ENCODE peak calls at places on chromosomes 4 and X, in four cellular contexts. Q is fibroblast of lung, L is adrenal gland, H is breast epithelium. E is an unnamed sample. For H3K9me3, the result is how much of the 10 kb centered on the place peaks cover.

GRCh38 chr4:107035711-107036601 is at the start of gene DKK2:
- DNase-seq in Q (peak), H (peak), L (no peak), E (no peak)

GRCh38 chr4:53480909-53481308 is 103.5 kb downstream of the FIP1L1 start:
- DNase-seq in L (no peak), H (no peak), Q (peak), E (no peak)

GRCh38 chr4:16931336-16931735 is 32.9 kb upstream of the LDB2 start:
- DNase-seq in Q (no peak), L (no peak), H (no peak), E (no peak)

GRCh38 chr4:16124232-16124631 is 40.4 kb upstream of the PROM1 start:
- DNase-seq in Q (peak), L (no peak), H (no peak), E (no peak)

GRCh38 chr4:162499478-162499877 is 335.7 kb upstream of the FSTL5 start:
- DNase-seq in Q (no peak), H (no peak), L (no peak), E (no peak)

GRCh38 chrX:49276671-49277519 is 7.3 kb downstream of the PPP1R3F start:
- DNase-seq in H (no peak), L (no peak), Q (peak), E (no peak)

GRCh38 chr4:121219222-121219621 is 55.1 kb upstream of the TNIP3 start:
- DNase-seq in H (no peak), Q (no peak), L (no peak), E (no peak)

GRCh38 chr4:81724925-81725329 is 253.2 kb upstream of the RASGEF1B start:
- DNase-seq in Q (no peak), H (no peak), L (peak), E (no peak)

GRCh38 chr4:113878718-113879117 is 100.7 kb downstream of the ARSJ start:
- DNase-seq in Q (peak), L (no peak), H (no peak), E (no peak)

GRCh38 chr4:74671074-74671698 is 123.1 kb downstream of the BTC start:
- DNase-seq in H (no peak), Q (peak), L (peak), E (no peak)

GRCh38 chrX:12878536-12878935 is 11.7 kb downstream of the TLR7 start:
- DNase-seq in Q (no peak), L (no peak), H (no peak), E (no peak)

GRCh38 chr4:11455201-11455835 is 26.6 kb upstream of the HS3ST1 start:
- DNase-seq in Q (no peak), L (no peak), H (no peak), E (no peak)

GRCh38 chr4:55851885-55852284 is 1.6 kb upstream of the EXOC1 start:
- DNase-seq in Q (no peak), L (no peak), H (no peak), E (no peak)

GRCh38 chr4:154045086-154045485 is 256.2 kb upstream of the SFRP2 start:
- DNase-seq in H (no peak), Q (no peak), L (no peak), E (no peak)

GRCh38 chr4:105145059-105145912 is 1.4 kb upstream of the TET2 start:
- DNase-seq in H (no peak), Q (no peak), L (no peak), E (no peak)

GRCh38 chrX:80751456-80751855 is 58.2 kb downstream of the BRWD3 start:
- DNase-seq in L (no peak), H (no peak), Q (peak), E (no peak)

GRCh38 chr4:82044141-82044993 is 329.4 kb downstream of the HNRNPD start:
- DNase-seq in H (peak), Q (peak), L (peak), E (no peak)

GRCh38 chr4:74517996-74518395 is 73.1 kb downstream of the AREG start:
- DNase-seq in Q (no peak), H (no peak), L (no peak), E (no peak)

GRCh38 chr4:1247811-1248261 is 1.1 kb downstream of the CTBP1 start:
- DNase-seq in L (no peak), H (peak), Q (no peak), E (no peak)

GRCh38 chr4:6372649-6373525 is 99.5 kb downstream of the PPP2R2C start:
- DNase-seq in Q (peak), H (no peak), L (no peak), E (no peak)

GRCh38 chrX:55111578-55112254 is 22.9 kb downstream of the PAGE2 start:
- DNase-seq in H (no peak), Q (no peak), L (no peak), E (no peak)

GRCh38 chr4:173381610-173382009 is 10.9 kb downstream of the SAP30 start:
- DNase-seq in Q (no peak), H (no peak), L (no peak), E (no peak)

GRCh38 chr4:88792268-88792781 is 94.7 kb upstream of the NAP1L5 start:
- DNase-seq in Q (peak), L (no peak), H (no peak), E (no peak)

GRCh38 chrX:75547783-75548182 is 24.9 kb upstream of the ZDHHC15 start:
- DNase-seq in Q (peak), H (peak), L (peak), E (no peak)

GRCh38 chr4:8558080-8558960 is 21.9 kb upstream of the GPR78 start:
- DNase-seq in L (peak), H (no peak), Q (peak), E (no peak)

GRCh38 chrX:154486396-154487207 is at the start of gene UBL4A:
- DNase-seq in H (peak), L (peak), Q (peak), E (peak)

GRCh38 chrX:18574591-18574990 is 97.3 kb downstream of the RS1 start:
- DNase-seq in L (peak), Q (peak), H (no peak), E (no peak)

GRCh38 chrX:153934473-153935325 is at the start of gene NAA10:
- DNase-seq in L (peak), H (peak), Q (peak), E (peak)

GRCh38 chr4:139528377-139529005 is 27.5 kb downstream of the SETD7 start:
- DNase-seq in Q (peak), H (no peak), L (peak), E (no peak)

GRCh38 chrX:70171636-70172035 is 5.6 kb upstream of the DGAT2L6 start:
- DNase-seq in H (no peak), Q (peak), L (no peak), E (no peak)

GRCh38 chr4:189299706-189300105 is 641.0 kb upstream of the FRG1 start:
- DNase-seq in Q (no peak), L (no peak), H (no peak), E (no peak)

GRCh38 chrX:125289920-125290319 is 29.8 kb upstream of the TEX13C start:
- DNase-seq in L (no peak), H (no peak), Q (peak), E (no peak)
- H3K4me3 ChIP-seq in L (no peak), H (no peak), Q (no peak), E (no peak)

GRCh38 chrX:146264763-146265375 is 447.2 kb downstream of the SLITRK2 start:
- DNase-seq in L (no peak), H (no peak), Q (no peak), E (no peak)
- H3K9me3 ChIP-seq in L (under half), H (under half), Q (under half), E (under half)

GRCh38 chr4:94516999-94517398 is 65.3 kb downstream of the PDLIM5 start:
- DNase-seq in L (no peak), Q (peak), H (no peak), E (no peak)

GRCh38 chr4:94515365-94515764 is 63.6 kb downstream of the PDLIM5 start:
- DNase-seq in L (no peak), Q (peak), H (no peak), E (no peak)

GRCh38 chr4:94516067-94516466 is 64.3 kb downstream of the PDLIM5 start:
- DNase-seq in Q (peak), H (no peak), L (no peak), E (no peak)

GRCh38 chr4:94519019-94519418 is 67.3 kb downstream of the PDLIM5 start:
- DNase-seq in L (no peak), Q (no peak), H (no peak), E (no peak)

DNA sequence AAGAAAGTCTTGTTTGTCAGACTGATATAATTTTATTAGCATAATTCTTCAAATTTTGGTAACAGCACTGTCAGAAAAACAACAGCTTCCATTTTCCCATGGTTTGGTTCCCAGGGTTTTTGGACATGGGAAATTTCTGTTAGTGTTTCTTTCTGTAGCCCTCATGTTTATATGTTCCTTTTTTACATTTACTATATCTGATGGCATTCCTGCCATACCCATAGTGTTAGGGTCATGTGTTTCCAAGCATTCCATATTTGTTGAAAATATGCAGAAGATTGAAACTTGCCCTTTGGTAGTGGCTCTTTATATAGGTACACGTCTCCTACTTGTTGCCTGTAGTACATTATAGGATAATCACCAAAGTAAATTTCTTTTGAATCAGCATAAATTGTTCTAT is 65.8 kb downstream of the PDLIM5 start:
- DNase-seq in Q (no peak), H (no peak), L (no peak), E (no peak)
- H3K27ac ChIP-seq in Q (no peak), H (no peak), L (no peak), E (no peak)

DNA sequence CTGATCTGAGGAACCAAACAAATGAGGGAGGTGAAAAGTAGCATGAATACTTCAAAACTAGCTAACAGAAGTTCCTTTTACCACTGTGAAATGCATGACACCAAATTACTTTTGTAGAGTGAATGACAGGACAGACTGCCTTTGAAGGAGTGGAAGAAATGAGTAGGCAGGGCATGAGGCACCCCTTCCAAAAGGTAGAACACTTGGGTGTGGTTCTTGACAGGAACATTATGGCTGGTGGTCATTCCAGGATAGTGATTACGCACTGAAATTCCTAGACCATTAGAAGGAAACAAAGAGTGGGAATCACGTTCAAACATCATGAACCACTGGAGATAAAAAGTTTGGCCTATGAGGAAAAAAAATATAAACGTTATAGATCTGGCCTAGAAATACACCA is 4.9 kb downstream of the HUWE1 start:
- DNase-seq in H (no peak), Q (peak), L (no peak), E (no peak)
- H3K4me3 ChIP-seq in H (no peak), Q (no peak), L (no peak), E (no peak)

DNA sequence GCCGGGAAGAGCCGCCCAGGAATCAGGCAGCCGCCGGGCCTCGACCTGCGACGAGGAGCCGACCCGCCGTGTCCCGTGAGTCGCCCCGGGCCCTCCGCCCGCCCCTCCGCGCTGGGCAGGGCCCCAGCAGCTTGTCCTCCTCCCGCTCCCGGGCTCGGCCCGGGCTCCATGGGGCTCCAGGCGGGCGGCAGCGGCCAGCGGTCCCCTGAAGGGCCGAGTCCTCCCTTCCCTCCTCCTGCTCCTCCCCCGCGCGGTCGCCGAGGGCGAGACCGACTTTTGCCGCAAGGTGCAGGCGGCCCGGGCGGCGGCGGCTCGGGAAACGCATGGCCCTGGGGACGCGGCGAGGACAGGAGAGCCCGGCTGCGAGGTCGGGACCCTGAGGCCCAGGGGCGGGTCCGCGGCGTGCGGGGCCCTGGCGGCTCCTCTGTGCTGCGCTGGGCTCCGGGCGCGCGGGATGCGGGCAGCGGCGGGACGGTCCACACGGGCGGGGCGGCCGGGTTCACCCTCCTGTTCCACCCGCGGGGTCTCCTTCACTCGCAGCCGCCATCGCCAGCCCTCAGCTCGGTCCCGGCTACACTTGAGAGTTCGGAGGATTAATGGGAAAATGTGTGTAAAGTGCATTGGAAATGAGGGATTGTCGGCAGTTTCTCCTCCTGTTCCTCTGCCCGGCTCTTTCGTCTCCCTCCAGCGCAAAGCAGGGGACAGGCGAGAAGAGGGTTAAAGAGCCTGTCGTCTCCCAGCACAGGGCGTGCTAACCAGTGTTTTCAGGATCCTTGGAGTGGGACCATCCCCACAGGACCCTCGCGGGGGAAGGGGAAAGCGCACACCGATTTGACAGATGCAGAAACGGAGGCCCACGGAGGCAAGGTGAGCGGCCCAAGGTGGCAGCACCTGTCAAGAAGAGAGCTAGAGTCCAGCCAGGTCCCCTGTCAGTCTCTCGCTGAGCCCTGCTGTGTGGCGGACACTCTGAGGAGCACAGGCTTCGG is 16.6 kb upstream of the ZNF718 start:
- DNase-seq in Q (no peak), L (no peak), H (no peak), E (no peak)
- H3K9me3 ChIP-seq in Q (under half), L (under half), H (under half), E (under half)